ENCODE peak calls at places on chromosome 4, in seven cellular contexts. One of them, this sample, is unnamed.

GRCh38 chr4:159016527-159017137 is 86.2 kb upstream of the RAPGEF2 start:
- DNase-seq in activated naive CD8-positive, alpha-beta T cell treated with anti-CD3 and anti-CD28 coated beads, Interleukin-2, amount 50 U/mL, for 24 hours: no peak
- DNase-seq in germinal center: peak; percentile 6
- DNase-seq in Calu3: no peak
- DNase-seq in stimulated activated naive B cell treated with anti-CD40 and anti-IgM and Interleukin-4, amounts not matched to agents 10 μg/mL and 1 μg/mL and 100 μg/mL, for 72 hours: no peak
- DNase-seq in activated T-helper 1 cell treated with anti-CD3 and anti-CD28 coated beads, Interleukin-12 subunit alpha, Interleukin-12 subunit beta, Interleukin-2, Interleukin-4 antibody, amounts not matched to agents 30 ng/mL and 10 ng/mL and 1 ng/mL, durations not matched to agents 14 hours and 24 hours and 36 hours: no peak
- DNase-seq in fibroblast of gingiva: no peak
- DNase-seq in this sample: no peak

GRCh38 chr4:57403591-57403990 is 293.4 kb upstream of the IGFBP7 start:
- DNase-seq in activated naive CD8-positive, alpha-beta T cell treated with anti-CD3 and anti-CD28 coated beads, Interleukin-2, amount 50 U/mL, for 24 hours: no peak
- DNase-seq in germinal center: no peak
- DNase-seq in Calu3: no peak
- DNase-seq in stimulated activated naive B cell treated with anti-CD40 and anti-IgM and Interleukin-4, amounts not matched to agents 10 μg/mL and 1 μg/mL and 100 μg/mL, for 72 hours: no peak
- DNase-seq in activated T-helper 1 cell treated with anti-CD3 and anti-CD28 coated beads, Interleukin-12 subunit alpha, Interleukin-12 subunit beta, Interleukin-2, Interleukin-4 antibody, amounts not matched to agents 30 ng/mL and 10 ng/mL and 1 ng/mL, durations not matched to agents 14 hours and 24 hours and 36 hours: no peak
- DNase-seq in fibroblast of gingiva: no peak
- DNase-seq in this sample: no peak

GRCh38 chr4:20676773-20677172 is 23.5 kb upstream of the PACRGL start:
- DNase-seq in activated naive CD8-positive, alpha-beta T cell treated with anti-CD3 and anti-CD28 coated beads, Interleukin-2, amount 50 U/mL, for 24 hours: no peak
- DNase-seq in germinal center: no peak
- DNase-seq in Calu3: no peak
- DNase-seq in stimulated activated naive B cell treated with anti-CD40 and anti-IgM and Interleukin-4, amounts not matched to agents 10 μg/mL and 1 μg/mL and 100 μg/mL, for 72 hours: no peak
- DNase-seq in activated T-helper 1 cell treated with anti-CD3 and anti-CD28 coated beads, Interleukin-12 subunit alpha, Interleukin-12 subunit beta, Interleukin-2, Interleukin-4 antibody, amounts not matched to agents 30 ng/mL and 10 ng/mL and 1 ng/mL, durations not matched to agents 14 hours and 24 hours and 36 hours: no peak
- DNase-seq in fibroblast of gingiva: no peak
- DNase-seq in this sample: no peak

GRCh38 chr4:98606879-98607278 is 51.5 kb downstream of the TSPAN5 start:
- DNase-seq in activated naive CD8-positive, alpha-beta T cell treated with anti-CD3 and anti-CD28 coated beads, Interleukin-2, amount 50 U/mL, for 24 hours: no peak
- DNase-seq in germinal center: no peak
- DNase-seq in Calu3: no peak
- DNase-seq in stimulated activated naive B cell treated with anti-CD40 and anti-IgM and Interleukin-4, amounts not matched to agents 10 μg/mL and 1 μg/mL and 100 μg/mL, for 72 hours: no peak
- DNase-seq in activated T-helper 1 cell treated with anti-CD3 and anti-CD28 coated beads, Interleukin-12 subunit alpha, Interleukin-12 subunit beta, Interleukin-2, Interleukin-4 antibody, amounts not matched to agents 30 ng/mL and 10 ng/mL and 1 ng/mL, durations not matched to agents 14 hours and 24 hours and 36 hours: no peak
- DNase-seq in fibroblast of gingiva: no peak
- DNase-seq in this sample: no peak

GRCh38 chr4:46956451-46956850 is 36.9 kb downstream of the GABRA4 start:
- DNase-seq in activated naive CD8-positive, alpha-beta T cell treated with anti-CD3 and anti-CD28 coated beads, Interleukin-2, amount 50 U/mL, for 24 hours: no peak
- DNase-seq in germinal center: no peak
- DNase-seq in Calu3: no peak
- DNase-seq in stimulated activated naive B cell treated with anti-CD40 and anti-IgM and Interleukin-4, amounts not matched to agents 10 μg/mL and 1 μg/mL and 100 μg/mL, for 72 hours: no peak
- DNase-seq in activated T-helper 1 cell treated with anti-CD3 and anti-CD28 coated beads, Interleukin-12 subunit alpha, Interleukin-12 subunit beta, Interleukin-2, Interleukin-4 antibody, amounts not matched to agents 30 ng/mL and 10 ng/mL and 1 ng/mL, durations not matched to agents 14 hours and 24 hours and 36 hours: no peak
- DNase-seq in fibroblast of gingiva: no peak
- DNase-seq in this sample: no peak

GRCh38 chr4:1084796-1085403 is 28.5 kb downstream of the RNF212 start:
- DNase-seq in activated naive CD8-positive, alpha-beta T cell treated with anti-CD3 and anti-CD28 coated beads, Interleukin-2, amount 50 U/mL, for 24 hours: no peak
- DNase-seq in germinal center: no peak
- DNase-seq in Calu3: no peak
- DNase-seq in stimulated activated naive B cell treated with anti-CD40 and anti-IgM and Interleukin-4, amounts not matched to agents 10 μg/mL and 1 μg/mL and 100 μg/mL, for 72 hours: no peak
- DNase-seq in activated T-helper 1 cell treated with anti-CD3 and anti-CD28 coated beads, Interleukin-12 subunit alpha, Interleukin-12 subunit beta, Interleukin-2, Interleukin-4 antibody, amounts not matched to agents 30 ng/mL and 10 ng/mL and 1 ng/mL, durations not matched to agents 14 hours and 24 hours and 36 hours: no peak
- DNase-seq in fibroblast of gingiva: no peak
- DNase-seq in this sample: no peak

GRCh38 chr4:156870861-156871260 is 100.7 kb downstream of the PDGFC start:
- DNase-seq in activated naive CD8-positive, alpha-beta T cell treated with anti-CD3 and anti-CD28 coated beads, Interleukin-2, amount 50 U/mL, for 24 hours: no peak
- DNase-seq in germinal center: no peak
- DNase-seq in Calu3: no peak
- DNase-seq in stimulated activated naive B cell treated with anti-CD40 and anti-IgM and Interleukin-4, amounts not matched to agents 10 μg/mL and 1 μg/mL and 100 μg/mL, for 72 hours: no peak
- DNase-seq in activated T-helper 1 cell treated with anti-CD3 and anti-CD28 coated beads, Interleukin-12 subunit alpha, Interleukin-12 subunit beta, Interleukin-2, Interleukin-4 antibody, amounts not matched to agents 30 ng/mL and 10 ng/mL and 1 ng/mL, durations not matched to agents 14 hours and 24 hours and 36 hours: no peak
- DNase-seq in fibroblast of gingiva: no peak
- DNase-seq in this sample: no peak

GRCh38 chr4:116953947-116954346 is 131.4 kb downstream of the TRAM1L1 start:
- DNase-seq in activated naive CD8-positive, alpha-beta T cell treated with anti-CD3 and anti-CD28 coated beads, Interleukin-2, amount 50 U/mL, for 24 hours: no peak
- DNase-seq in germinal center: no peak
- DNase-seq in Calu3: no peak
- DNase-seq in stimulated activated naive B cell treated with anti-CD40 and anti-IgM and Interleukin-4, amounts not matched to agents 10 μg/mL and 1 μg/mL and 100 μg/mL, for 72 hours: no peak
- DNase-seq in activated T-helper 1 cell treated with anti-CD3 and anti-CD28 coated beads, Interleukin-12 subunit alpha, Interleukin-12 subunit beta, Interleukin-2, Interleukin-4 antibody, amounts not matched to agents 30 ng/mL and 10 ng/mL and 1 ng/mL, durations not matched to agents 14 hours and 24 hours and 36 hours: no peak
- DNase-seq in fibroblast of gingiva: no peak
- DNase-seq in this sample: no peak

GRCh38 chr4:81723927-81724587 is 252.3 kb upstream of the RASGEF1B start:
- DNase-seq in activated naive CD8-positive, alpha-beta T cell treated with anti-CD3 and anti-CD28 coated beads, Interleukin-2, amount 50 U/mL, for 24 hours: no peak
- DNase-seq in germinal center: no peak
- DNase-seq in Calu3: no peak
- DNase-seq in stimulated activated naive B cell treated with anti-CD40 and anti-IgM and Interleukin-4, amounts not matched to agents 10 μg/mL and 1 μg/mL and 100 μg/mL, for 72 hours: no peak
- DNase-seq in activated T-helper 1 cell treated with anti-CD3 and anti-CD28 coated beads, Interleukin-12 subunit alpha, Interleukin-12 subunit beta, Interleukin-2, Interleukin-4 antibody, amounts not matched to agents 30 ng/mL and 10 ng/mL and 1 ng/mL, durations not matched to agents 14 hours and 24 hours and 36 hours: no peak
- DNase-seq in fibroblast of gingiva: no peak
- DNase-seq in this sample: no peak

GRCh38 chr4:4496604-4497372 is 45.1 kb downstream of the STX18 start:
- DNase-seq in activated naive CD8-positive, alpha-beta T cell treated with anti-CD3 and anti-CD28 coated beads, Interleukin-2, amount 50 U/mL, for 24 hours: no peak
- DNase-seq in germinal center: no peak
- DNase-seq in Calu3: no peak
- DNase-seq in stimulated activated naive B cell treated with anti-CD40 and anti-IgM and Interleukin-4, amounts not matched to agents 10 μg/mL and 1 μg/mL and 100 μg/mL, for 72 hours: no peak
- DNase-seq in activated T-helper 1 cell treated with anti-CD3 and anti-CD28 coated beads, Interleukin-12 subunit alpha, Interleukin-12 subunit beta, Interleukin-2, Interleukin-4 antibody, amounts not matched to agents 30 ng/mL and 10 ng/mL and 1 ng/mL, durations not matched to agents 14 hours and 24 hours and 36 hours: no peak
- DNase-seq in fibroblast of gingiva: peak; percentile 75
- DNase-seq in this sample: no peak

GRCh38 chr4:188930822-188931221 is 791.6 kb downstream of the TRIML1 start:
- DNase-seq in activated naive CD8-positive, alpha-beta T cell treated with anti-CD3 and anti-CD28 coated beads, Interleukin-2, amount 50 U/mL, for 24 hours: peak; percentile 1
- DNase-seq in germinal center: no peak
- DNase-seq in Calu3: no peak
- DNase-seq in stimulated activated naive B cell treated with anti-CD40 and anti-IgM and Interleukin-4, amounts not matched to agents 10 μg/mL and 1 μg/mL and 100 μg/mL, for 72 hours: no peak
- DNase-seq in activated T-helper 1 cell treated with anti-CD3 and anti-CD28 coated beads, Interleukin-12 subunit alpha, Interleukin-12 subunit beta, Interleukin-2, Interleukin-4 antibody, amounts not matched to agents 30 ng/mL and 10 ng/mL and 1 ng/mL, durations not matched to agents 14 hours and 24 hours and 36 hours: no peak
- DNase-seq in fibroblast of gingiva: no peak
- DNase-seq in this sample: no peak

This sample was measured in T follicular helper cell.